ENCODE peak calls at places on chromosomes 1 and 21, in four cellular contexts. One of them, this sample, is unnamed.
A peak's percentile ranks its signal among the peaks of the same experiment; 100 is the strongest.

GRCh38 chr1:43691871-43692815 is 15.2 kb upstream of the ST3GAL3 start:
- DNase-seq in EL: no peak
- DNase-seq in mucosa of descending colon: no peak
- DNase-seq in OCI-LY7: no peak
- DNase-seq in this sample: no peak

GRCh38 chr1:241706967-241707366 is 54.9 kb downstream of the WDR64 start:
- DNase-seq in EL: peak; percentile 94
- DNase-seq in mucosa of descending colon: no peak
- DNase-seq in OCI-LY7: no peak
- DNase-seq in this sample: peak; percentile 42

GRCh38 chr1:167272375-167272957 is 51.8 kb downstream of the POU2F1 start:
- DNase-seq in EL: no peak
- DNase-seq in mucosa of descending colon: no peak
- DNase-seq in OCI-LY7: no peak
- DNase-seq in this sample: no peak

GRCh38 chr21:35328856-35329455 is 279.9 kb upstream of the RUNX1 start:
- DNase-seq in EL: no peak
- DNase-seq in mucosa of descending colon: no peak
- DNase-seq in OCI-LY7: no peak
- DNase-seq in this sample: no peak

GRCh38 chr1:244114895-244115294 is 63.8 kb downstream of the ZBTB18 start:
- DNase-seq in EL: peak; percentile 28
- DNase-seq in mucosa of descending colon: no peak
- DNase-seq in OCI-LY7: no peak
- DNase-seq in this sample: no peak

GRCh38 chr1:18309552-18310155 is 171.1 kb upstream of the KLHDC7A start:
- DNase-seq in EL: no peak
- DNase-seq in mucosa of descending colon: no peak
- DNase-seq in OCI-LY7: no peak
- DNase-seq in this sample: no peak

GRCh38 chr1:182611787-182612186 is 7.6 kb upstream of the RGS16 start:
- DNase-seq in EL: no peak
- DNase-seq in mucosa of descending colon: no peak
- DNase-seq in OCI-LY7: peak; percentile 79
- DNase-seq in this sample: no peak

GRCh38 chr1:208225954-208226937 is 17.9 kb downstream of the PLXNA2 start:
- DNase-seq in EL: no peak
- DNase-seq in mucosa of descending colon: no peak
- DNase-seq in OCI-LY7: no peak
- DNase-seq in this sample: no peak

GRCh38 chr1:99501871-99502270 is 144.0 kb upstream of the PALMD start:
- DNase-seq in EL: no peak
- DNase-seq in mucosa of descending colon: no peak
- DNase-seq in OCI-LY7: no peak
- DNase-seq in this sample: no peak

GRCh38 chr1:40649592-40649930 is 15.9 kb downstream of the RIMS3 start:
- DNase-seq in EL: no peak
- DNase-seq in mucosa of descending colon: no peak
- DNase-seq in OCI-LY7: no peak
- DNase-seq in this sample: no peak

GRCh38 chr21:35208810-35209517 is 159.9 kb upstream of the RUNX1 start:
- DNase-seq in EL: peak; percentile 26
- DNase-seq in mucosa of descending colon: no peak
- DNase-seq in OCI-LY7: no peak
- DNase-seq in this sample: no peak

GRCh38 chr1:147062951-147063350 is 109.3 kb downstream of the PRKAB2 start:
- DNase-seq in EL: no peak
- DNase-seq in mucosa of descending colon: no peak
- DNase-seq in OCI-LY7: no peak
- DNase-seq in this sample: no peak

GRCh38 chr1:37633040-37633949 is 1.4 kb downstream of the RSPO1 start:
- DNase-seq in EL: no peak
- DNase-seq in mucosa of descending colon: no peak
- DNase-seq in OCI-LY7: no peak
- DNase-seq in this sample: no peak

GRCh38 chr1:55359611-55360010 is 144.4 kb upstream of the USP24 start:
- DNase-seq in EL: no peak
- DNase-seq in mucosa of descending colon: no peak
- DNase-seq in OCI-LY7: no peak
- DNase-seq in this sample: no peak

GRCh38 chr1:27071049-27071416 is 58.4 kb upstream of the TENT5B start:
- DNase-seq in EL: peak; percentile 31
- DNase-seq in mucosa of descending colon: no peak
- DNase-seq in OCI-LY7: no peak
- DNase-seq in this sample: no peak

GRCh38 chr1:168498159-168498609 is 45.6 kb downstream of the XCL2 start:
- DNase-seq in EL: no peak
- DNase-seq in mucosa of descending colon: no peak
- DNase-seq in OCI-LY7: no peak
- DNase-seq in this sample: no peak

GRCh38 chr1:228332797-228333738 is 73.6 kb downstream of the TRIM11 start:
- DNase-seq in EL: no peak
- DNase-seq in mucosa of descending colon: peak; percentile 7
- DNase-seq in OCI-LY7: no peak
- DNase-seq in this sample: no peak

GRCh38 chr21:44962481-44962966 is 22.7 kb downstream of the SLX9 start:
- DNase-seq in EL: peak; percentile 99
- DNase-seq in mucosa of descending colon: no peak
- DNase-seq in OCI-LY7: no peak
- DNase-seq in this sample: no peak

GRCh38 chr1:61101461-61102440 is 19.4 kb downstream of the NFIA start:
- DNase-seq in EL: no peak
- DNase-seq in mucosa of descending colon: no peak
- DNase-seq in OCI-LY7: no peak
- DNase-seq in this sample: no peak